ENCODE peak calls at places on chromosomes 13 and 19, in eight cellular contexts. X is heart left ventricle, M is tibial artery, B is IMR-90, E is dorsolateral prefrontal cortex, A is nephron progenitor cell, G is neural crest cell, L is bronchial epithelial cell. C is an unnamed sample.

GRCh38 chr19:18401580-18402112 is 4.2 kb upstream of the LRRC25 start:
- DNase-seq in X (no peak), M (peak), B (peak), E (no peak), A (no peak), G (no peak), L (peak), C (peak)

GRCh38 chr13:99995503-99996176 is 14.1 kb downstream of the ZIC2 start:
- DNase-seq in X (no peak), M (no peak), B (no peak), E (peak), A (no peak), G (no peak), L (peak), C (no peak)

GRCh38 chr13:100378533-100378932 is 210.1 kb downstream of the GGACT start:
- DNase-seq in X (no peak), M (no peak), B (no peak), E (no peak), A (no peak), G (no peak), L (no peak), C (no peak)

GRCh38 chr13:37029617-37030016 is 29.0 kb downstream of the EXOSC8 start:
- DNase-seq in X (no peak), M (no peak), B (peak), E (no peak), A (no peak), G (no peak), L (no peak), C (no peak)

GRCh38 chr13:66528903-66529576 is 701.1 kb downstream of the PCDH9 start:
- DNase-seq in X (no peak), M (no peak), B (no peak), E (no peak), A (no peak), G (no peak), L (no peak), C (no peak)

GRCh38 chr13:31011193-31011860 is 78.9 kb downstream of the TEX26 start:
- DNase-seq in X (no peak), M (no peak), B (no peak), E (no peak), A (no peak), G (no peak), L (no peak), C (no peak)

GRCh38 chr13:112229992-112230872 is 145.9 kb upstream of the SPACA7 start:
- DNase-seq in X (no peak), M (no peak), B (no peak), E (no peak), A (no peak), G (no peak), L (no peak), C (no peak)

GRCh38 chr13:53191091-53191490 is 162.5 kb downstream of the OLFM4 start:
- DNase-seq in X (no peak), M (no peak), B (peak), E (no peak), A (no peak), G (no peak), L (peak), C (peak)

GRCh38 chr13:42893346-42893745 is 98.7 kb downstream of the EPSTI1 start:
- DNase-seq in X (no peak), M (no peak), B (peak), E (no peak), A (no peak), G (no peak), L (peak), C (peak)

GRCh38 chr13:35699805-35700204 is 223.3 kb upstream of the MAB21L1 start:
- DNase-seq in X (no peak), M (peak), B (peak), E (no peak), A (no peak), G (no peak), L (no peak), C (no peak)

GRCh38 chr19:20367811-20368294 is 197.7 kb downstream of the ZNF737 start:
- DNase-seq in X (no peak), M (no peak), B (no peak), E (peak), A (peak), G (no peak), L (no peak), C (no peak)

GRCh38 chr19:20371911-20372310 is 193.7 kb downstream of the ZNF737 start:
- DNase-seq in X (no peak), M (no peak), B (no peak), E (no peak), A (no peak), G (no peak), L (no peak), C (no peak)
- TF ChIP-seq CTCF in X (no peak), M (no peak), B (no peak), E (no peak), A (no peak), G (no peak), L (no peak), C (no peak)

GRCh38 chr13:69935043-69935442 is 172.6 kb upstream of the ATXN8OS start:
- DNase-seq in X (no peak), M (no peak), B (no peak), E (no peak), A (no peak), G (no peak), L (peak), C (peak)
- TF ChIP-seq CTCF in X (no peak), M (no peak), B (no peak), E (no peak), A (peak), G (peak), L (no peak), C (peak)

DNA sequence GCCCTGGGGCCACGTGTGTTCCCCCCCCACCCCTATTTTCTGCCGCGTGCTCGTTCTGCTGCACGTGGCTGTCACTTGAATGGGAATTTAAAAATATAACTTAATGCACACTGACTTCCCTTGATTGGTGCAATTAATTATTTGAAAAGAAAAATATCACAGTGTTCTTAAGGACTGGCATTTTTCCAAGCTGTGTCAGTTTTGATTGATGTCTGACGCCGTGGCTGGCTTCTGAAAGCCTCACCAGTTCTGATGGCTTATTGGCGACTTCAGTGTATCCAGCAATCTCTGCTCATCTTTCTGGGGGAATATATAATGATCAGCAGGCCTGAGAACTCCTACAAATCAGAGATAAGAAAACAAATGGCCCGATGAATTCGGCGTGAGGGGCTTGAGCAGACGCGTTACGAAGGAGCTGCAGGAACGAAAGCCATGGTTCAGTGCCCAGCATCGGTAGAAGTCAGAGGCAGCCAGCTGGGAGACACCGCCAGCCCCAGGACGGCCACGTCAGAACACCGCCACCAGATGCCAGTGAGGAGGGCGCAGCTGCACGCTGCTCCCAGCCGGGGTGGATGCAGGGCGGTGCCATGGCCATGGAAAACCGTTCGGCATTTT is 111.2 kb downstream of the KDM4B start:
- DNase-seq in X (no peak), M (no peak), B (no peak), E (no peak), A (no peak), G (no peak), L (no peak), C (no peak)
- TF ChIP-seq CTCF in X (no peak), M (no peak), B (no peak), E (no peak), A (no peak), G (no peak), L (no peak), C (no peak)

GRCh38 chr19:48738557-48739399 is 1.6 kb downstream of the RASIP1 start:
- DNase-seq in X (peak), M (peak), B (peak), E (peak), A (peak), G (peak), L (peak), C (peak)
- TF ChIP-seq CTCF in X (no peak), M (peak), B (peak), E (peak), A (no peak), G (peak), L (peak), C (peak)

GRCh38 chr13:73171926-73172325 is 113.1 kb downstream of the KLF5 start:
- DNase-seq in X (no peak), M (no peak), B (peak), E (no peak), A (no peak), G (no peak), L (peak), C (no peak)
- TF ChIP-seq CTCF in X (no peak), M (no peak), B (peak), E (no peak), A (no peak), G (no peak), L (no peak), C (no peak)

DNA sequence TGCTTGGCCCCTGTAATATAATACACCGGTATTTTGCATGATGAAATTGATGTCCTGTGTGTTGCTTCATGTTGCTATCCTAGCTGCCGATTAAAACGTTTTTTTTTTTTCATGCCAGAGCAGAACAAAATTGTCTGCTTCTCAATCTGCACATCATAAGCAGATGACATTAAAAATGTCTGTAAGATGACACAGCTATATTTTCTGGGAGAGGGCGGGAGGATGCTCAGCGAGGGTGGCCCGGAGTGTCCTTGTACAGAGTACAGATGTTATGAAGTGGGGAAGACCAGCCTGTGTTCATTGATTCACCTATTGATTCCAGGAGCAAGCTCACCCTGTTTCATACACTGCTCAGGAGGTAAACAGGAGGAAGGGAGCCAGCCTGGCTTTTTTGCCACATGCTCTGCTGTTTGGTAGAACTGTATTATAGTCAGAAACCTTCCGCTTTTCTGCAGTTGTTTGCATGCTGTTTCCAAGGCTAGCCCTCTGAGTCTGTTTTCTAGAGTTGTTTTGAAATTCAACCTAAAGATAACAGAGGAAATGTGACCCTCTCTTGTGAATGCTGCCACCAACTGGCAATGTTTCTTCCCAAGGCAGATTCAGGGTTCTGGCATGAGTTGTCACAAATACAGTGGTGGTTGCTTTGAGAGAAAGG is 4.7 kb upstream of the IRS2 start:
- DNase-seq in X (no peak), M (no peak), B (peak), E (peak), A (no peak), G (peak), L (peak), C (peak)
- TF ChIP-seq CTCF in X (peak), M (no peak), B (peak), E (peak), A (peak), G (peak), L (peak), C (peak)

GRCh38 chr13:47588676-47589075 is 412.4 kb downstream of the SUCLA2 start:
- DNase-seq in X (no peak), M (no peak), B (no peak), E (no peak), A (no peak), G (no peak), L (no peak), C (peak)
- TF ChIP-seq CTCF in X (no peak), M (no peak), B (no peak), E (no peak), A (peak), G (no peak), L (no peak), C (no peak)

GRCh38 chr19:57241181-57241580 is 749 bp downstream of the ZNF805 start:
- DNase-seq in X (no peak), M (no peak), B (peak), E (no peak), A (no peak), G (no peak), L (peak), C (peak)

GRCh38 chr19:57239982-57240310 is 486 bp upstream of the ZNF805 start:
- DNase-seq in X (no peak), M (peak), B (no peak), E (no peak), A (no peak), G (no peak), L (no peak), C (no peak)

GRCh38 chr19:57242821-57243220 is 2.4 kb downstream of the ZNF805 start:
- DNase-seq in X (no peak), M (no peak), B (no peak), E (no peak), A (no peak), G (no peak), L (no peak), C (no peak)

GRCh38 chr19:57244513-57244912 is 4.1 kb downstream of the ZNF805 start:
- DNase-seq in X (no peak), M (no peak), B (no peak), E (no peak), A (no peak), G (no peak), L (no peak), C (no peak)

DNA sequence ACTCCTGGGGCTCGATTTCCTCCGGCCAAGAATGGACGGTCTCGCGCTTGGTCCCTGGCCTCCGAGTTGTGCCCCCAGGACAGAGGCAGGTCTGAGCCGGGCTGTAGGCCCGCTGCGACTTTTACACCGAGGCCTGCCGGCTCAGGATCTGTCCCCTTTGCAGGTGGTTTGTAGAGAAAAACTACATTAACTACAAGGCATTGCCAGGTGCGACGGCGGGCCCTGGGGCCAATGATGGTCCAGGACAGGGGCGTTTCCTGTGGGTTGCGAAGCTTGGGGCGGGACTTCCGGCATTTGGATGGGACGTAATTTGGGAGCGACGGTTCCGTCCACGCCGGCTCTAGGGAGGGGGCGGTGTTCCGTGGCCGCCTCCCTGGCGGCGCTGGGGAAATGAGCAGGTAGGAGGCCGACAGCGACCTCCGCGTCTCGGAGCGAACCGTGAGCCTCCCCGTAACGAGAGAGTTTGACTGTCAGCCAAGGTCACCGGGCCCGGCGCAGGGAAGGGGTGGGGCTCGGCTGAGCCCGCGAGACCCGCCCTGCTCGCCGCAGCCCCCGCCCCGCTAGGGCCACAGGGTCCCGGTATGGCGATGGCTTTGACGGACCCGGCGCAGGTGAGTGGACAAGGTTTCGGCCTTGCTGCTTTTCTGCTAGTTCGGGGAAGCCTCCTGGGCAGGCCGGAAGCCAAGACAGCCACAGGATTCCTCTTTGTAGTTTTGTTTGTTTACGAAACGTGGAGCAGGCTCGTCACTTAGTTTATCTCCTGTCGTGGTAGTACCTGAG is at the start of gene ZNF805:
- DNase-seq in X (peak), M (peak), B (peak), E (peak), A (peak), G (peak), L (peak), C (peak)
- TF ChIP-seq CTCF in X (peak), M (peak), B (no peak), E (peak), A (no peak), G (peak), L (peak), C (no peak)

DNA sequence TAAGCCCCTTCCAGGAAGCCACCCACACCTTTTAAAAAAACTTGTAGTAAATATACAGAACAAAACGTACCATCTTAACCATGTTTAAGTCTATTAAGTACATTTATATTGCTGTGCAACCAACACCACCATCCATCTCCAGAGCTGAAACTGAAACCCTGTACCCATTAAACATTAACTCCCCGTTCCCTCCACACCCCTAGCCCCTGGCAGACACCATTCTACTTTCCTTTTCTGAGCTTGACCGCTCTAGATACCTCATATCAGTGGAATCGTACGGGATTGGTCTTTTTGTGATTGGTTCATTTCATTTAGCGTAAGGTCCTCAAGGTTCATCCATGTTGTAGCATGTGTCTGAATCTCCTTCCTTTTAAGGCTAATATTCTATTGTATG is 13.0 kb upstream of the SPATA13 start:
- DNase-seq in X (no peak), M (no peak), B (no peak), E (no peak), A (no peak), G (no peak), L (no peak), C (no peak)
- TF ChIP-seq CTCF in X (no peak), M (no peak), B (no peak), E (no peak), A (no peak), G (no peak), L (no peak), C (no peak)

C was measured in MCF 10A.